ENCODE peak calls at places on chromosomes 6 and 20, in eight cellular contexts. G is T-helper 9 cell; V is WTC11; I is NCI-H524 treated with DMSO at 0.1 percent for 48 hours; M is IMR-90; T is left ventricle myocardium inferior; S is effector memory CD4-positive, alpha-beta T cell; H is adipocyte. X is an unnamed sample.

GRCh38 chr6:53723331-53723730 is 57.8 kb upstream of the KLHL31 start:
- DNase-seq in G (no peak), V (no peak), I (no peak), M (no peak), T (no peak), S (no peak), H (no peak), X (no peak)

GRCh38 chr6:131281471-131282270 is 146.4 kb downstream of the AKAP7 start:
- DNase-seq in G (peak), V (peak), I (no peak), M (peak), T (peak), S (peak), H (no peak), X (no peak)

GRCh38 chr6:2714359-2714895 is 36.3 kb downstream of the MYLK4 start:
- DNase-seq in G (no peak), V (no peak), I (no peak), M (peak), T (no peak), S (no peak), H (peak), X (no peak)

GRCh38 chr6:119726086-119726485 is 376.5 kb upstream of the MAN1A1 start:
- DNase-seq in G (no peak), V (no peak), I (no peak), M (no peak), T (no peak), S (no peak), H (no peak), X (no peak)

GRCh38 chr6:27894839-27895762 is 17.1 kb downstream of the OR2B2 start:
- DNase-seq in G (peak), V (no peak), I (peak), M (peak), T (no peak), S (peak), H (peak), X (no peak)

GRCh38 chr20:4973330-4974097 is 27.8 kb downstream of the SLC23A2 start:
- DNase-seq in G (no peak), V (no peak), I (no peak), M (peak), T (peak), S (no peak), H (peak), X (no peak)

GRCh38 chr6:19995575-19996257 is 158.5 kb downstream of the ID4 start:
- DNase-seq in G (no peak), V (no peak), I (peak), M (no peak), T (no peak), S (no peak), H (no peak), X (no peak)

GRCh38 chr6:35352735-35353134 is 10.4 kb downstream of the PPARD start:
- DNase-seq in G (no peak), V (no peak), I (no peak), M (no peak), T (no peak), S (no peak), H (no peak), X (no peak)

GRCh38 chr6:164404802-164405488 is 904.5 kb downstream of the C6orf118 start:
- DNase-seq in G (no peak), V (no peak), I (no peak), M (no peak), T (no peak), S (no peak), H (no peak), X (no peak)

GRCh38 chr6:7100751-7101078 is 7.0 kb upstream of the RREB1 start:
- DNase-seq in G (no peak), V (no peak), I (no peak), M (no peak), T (no peak), S (no peak), H (no peak), X (no peak)

GRCh38 chr6:33124525-33124901 is 48.7 kb downstream of the HLA-DPB1 start:
- DNase-seq in G (no peak), V (peak), I (no peak), M (no peak), T (no peak), S (no peak), H (no peak), X (no peak)

GRCh38 chr6:136604328-136604825 is 54.2 kb upstream of the MAP7 start:
- DNase-seq in G (no peak), V (no peak), I (no peak), M (no peak), T (no peak), S (no peak), H (no peak), X (no peak)

GRCh38 chr20:11274137-11274536 is 600.3 kb upstream of the JAG1 start:
- DNase-seq in G (no peak), V (no peak), I (peak), M (peak), T (no peak), S (no peak), H (peak), X (no peak)

GRCh38 chr6:25369450-25370086 is 90.4 kb downstream of the CARMIL1 start:
- DNase-seq in G (no peak), V (no peak), I (peak), M (no peak), T (no peak), S (no peak), H (no peak), X (no peak)

GRCh38 chr6:16683524-16684194 is 77.6 kb downstream of the ATXN1 start:
- DNase-seq in G (no peak), V (no peak), I (no peak), M (peak), T (no peak), S (no peak), H (peak), X (no peak)

GRCh38 chr20:63787302-63787701 is 43.8 kb downstream of the ZBTB46 start:
- DNase-seq in G (no peak), V (no peak), I (no peak), M (no peak), T (peak), S (no peak), H (no peak), X (no peak)

GRCh38 chr6:3239110-3239830 is 11.8 kb upstream of the TUBB2B start:
- DNase-seq in G (no peak), V (peak), I (no peak), M (no peak), T (no peak), S (no peak), H (no peak), X (no peak)

GRCh38 chr6:125201961-125202729 is 48.6 kb downstream of the TPD52L1 start:
- DNase-seq in G (no peak), V (no peak), I (no peak), M (peak), T (peak), S (no peak), H (peak), X (no peak)

GRCh38 chr20:36149469-36149868 is 5.1 kb upstream of the EPB41L1 start:
- DNase-seq in G (no peak), V (no peak), I (no peak), M (no peak), T (peak), S (no peak), H (no peak), X (peak)

GRCh38 chr6:147158881-147159280 is 45.3 kb upstream of the STXBP5 start:
- DNase-seq in G (no peak), V (no peak), I (no peak), M (no peak), T (no peak), S (no peak), H (no peak), X (no peak)

X was measured in thoracic aorta.